ENCODE peak calls at places on chromosomes 2 and 18, in four cellular contexts. V is HEK293T, Y is GM12878, T is HepG2. M is an unnamed sample.

GRCh38 chr2:232457121-232458011 is 1.4 kb downstream of the ALPI start:
- DNase-seq in Y (no peak), T (no peak), V (no peak), M (no peak)

GRCh38 chr2:218555527-218555926 is 12.6 kb downstream of the USP37 start:
- DNase-seq in V (no peak), T (no peak), Y (no peak), M (peak; percentile 58)

GRCh38 chr2:44242929-44243328 is 32.4 kb upstream of the SLC3A1 start:
- DNase-seq in Y (no peak), V (no peak), T (no peak), M (no peak)

GRCh38 chr18:51162617-51163016 is 34.9 kb downstream of the MEX3C start:
- DNase-seq in V (no peak), Y (no peak), T (no peak), M (no peak)

GRCh38 chr2:45494978-45495293 is 116.1 kb downstream of the SRBD1 start:
- DNase-seq in V (no peak), Y (no peak), T (no peak), M (no peak)

GRCh38 chr2:151070253-151070652 is 191.4 kb downstream of the RBM43 start:
- DNase-seq in V (no peak), T (no peak), Y (no peak), M (peak; percentile 15)

GRCh38 chr2:12287220-12287751 is 429.4 kb upstream of the TRIB2 start:
- DNase-seq in T (no peak), Y (no peak), V (no peak), M (no peak)

GRCh38 chr2:221514305-221515040 is 57.6 kb downstream of the EPHA4 start:
- DNase-seq in T (no peak), Y (no peak), V (no peak), M (no peak)

GRCh38 chr2:20452551-20452950 is 5.7 kb downstream of the RHOB start:
- DNase-seq in V (no peak), T (peak; percentile 65), Y (no peak), M (no peak)

GRCh38 chr18:58026395-58026794 is 17.6 kb upstream of the NEDD4L start:
- DNase-seq in T (no peak), V (no peak), Y (no peak), M (no peak)

GRCh38 chr18:23538870-23539269 is 35.6 kb downstream of the RMC1 start:
- DNase-seq in Y (no peak), T (no peak), V (no peak), M (no peak)

GRCh38 chr2:200056105-200056504 is 100.7 kb downstream of the MAIP1 start:
- DNase-seq in Y (no peak), V (no peak), T (no peak), M (no peak)

GRCh38 chr18:39271654-39272053 is 1706.1 kb upstream of the CELF4 start:
- DNase-seq in V (no peak), T (no peak), Y (no peak), M (no peak)

GRCh38 chr18:36284671-36285295 is 12.7 kb upstream of the FHOD3 start:
- DNase-seq in T (peak; percentile 62), Y (peak; percentile 40), V (peak; percentile 78), M (no peak)

GRCh38 chr18:74166397-74166796 is 18.1 kb downstream of the TIMM21 start:
- DNase-seq in V (no peak), T (peak; percentile 14), Y (no peak), M (no peak)

GRCh38 chr2:229273384-229274338 is 2.6 kb upstream of the PID1 start:
- DNase-seq in T (peak; percentile 65), V (peak; percentile 66), Y (peak; percentile 11), M (peak; percentile 75)

GRCh38 chr2:234483568-234484251 is 13.2 kb downstream of the ARL4C start:
- DNase-seq in V (no peak), T (no peak), Y (peak; percentile 40), M (no peak)

GRCh38 chr2:129729646-129730045 is 249.8 kb upstream of the RAB6C start:
- DNase-seq in V (no peak), Y (no peak), T (no peak), M (no peak)

GRCh38 chr2:25558262-25558661 is 115.1 kb downstream of the DTNB start:
- DNase-seq in T (no peak), V (no peak), Y (peak; percentile 75), M (peak; percentile 70)

GRCh38 chr2:110718382-110718781 is 14.0 kb upstream of the ACOXL start:
- DNase-seq in Y (no peak), T (no peak), V (no peak), M (no peak)

GRCh38 chr2:176138526-176139169 is 9.1 kb downstream of the HOXD8 start:
- DNase-seq in Y (no peak), V (no peak), T (no peak), M (no peak)

GRCh38 chr2:79585701-79586428 is 73.0 kb downstream of the CTNNA2 start:
- DNase-seq in V (no peak), Y (no peak), T (no peak), M (no peak)

GRCh38 chr2:200081221-200081620 is 125.8 kb downstream of the MAIP1 start:
- DNase-seq in V (no peak), T (no peak), Y (no peak), M (peak; percentile 58)

GRCh38 chr18:21904856-21905255 is 164.3 kb downstream of the MIB1 start:
- DNase-seq in T (no peak), Y (no peak), V (no peak), M (no peak)

GRCh38 chr18:8870528-8870927 is 165.2 kb downstream of the MTCL1 start:
- DNase-seq in Y (no peak), T (no peak), V (no peak), M (no peak)

GRCh38 chr2:233976690-233977294 is 59.6 kb downstream of the TRPM8 start:
- DNase-seq in T (peak; percentile 60), V (peak; percentile 29), Y (peak; percentile 9), M (peak; percentile 35)

GRCh38 chr2:240400319-240401161 is 34.9 kb upstream of the GPC1 start:
- DNase-seq in Y (no peak), T (no peak), V (no peak), M (no peak)

GRCh38 chr2:37894047-37894446 is 31.0 kb upstream of the RMDN2 start:
- DNase-seq in T (no peak), V (no peak), Y (no peak), M (no peak)

GRCh38 chr2:98769784-98770183 is 38.9 kb upstream of the MGAT4A start:
- DNase-seq in Y (no peak), V (no peak), T (peak; percentile 40), M (no peak)

GRCh38 chr2:40242315-40242714 is 209.6 kb downstream of the SLC8A1 start:
- DNase-seq in T (no peak), Y (no peak), V (no peak), M (peak; percentile 43)

GRCh38 chr18:33288082-33288716 is 152.3 kb downstream of the CCDC178 start:
- DNase-seq in V (no peak), Y (no peak), T (no peak), M (no peak)

GRCh38 chr18:75350440-75350839 is 77.1 kb downstream of the SMIM21 start:
- DNase-seq in V (no peak), T (no peak), Y (no peak), M (peak; percentile 44)
- TF ChIP-seq SUZ12 in V (no peak), T (no peak), Y (no peak), M (no peak)

DNA sequence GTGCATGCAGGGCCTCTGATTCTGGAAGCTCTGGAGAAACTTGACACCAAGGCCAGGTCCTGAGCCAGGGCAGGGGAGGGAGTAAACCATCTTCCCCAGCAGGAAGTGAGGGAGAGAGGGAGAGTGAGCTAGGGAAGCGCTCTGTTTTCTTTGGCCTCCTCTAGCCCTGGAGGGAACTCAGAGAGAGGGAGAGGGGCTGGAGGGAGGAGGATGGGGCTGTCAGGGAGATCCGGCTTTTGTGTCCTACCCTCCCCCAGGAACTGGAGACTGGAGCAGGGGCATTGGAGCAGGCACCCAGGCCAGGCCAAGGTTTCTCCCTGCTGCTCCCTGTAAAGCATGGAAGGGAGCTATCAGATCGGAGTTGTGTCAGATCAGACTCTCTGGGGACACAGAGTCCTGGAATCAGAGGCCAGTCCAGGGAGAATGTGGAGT is 22.7 kb upstream of the PKDCC start:
- DNase-seq in T (no peak), V (peak; percentile 54), Y (no peak), M (peak; percentile 87)
- TF ChIP-seq SUZ12 in T (no peak), V (no peak), Y (no peak), M (no peak)

DNA sequence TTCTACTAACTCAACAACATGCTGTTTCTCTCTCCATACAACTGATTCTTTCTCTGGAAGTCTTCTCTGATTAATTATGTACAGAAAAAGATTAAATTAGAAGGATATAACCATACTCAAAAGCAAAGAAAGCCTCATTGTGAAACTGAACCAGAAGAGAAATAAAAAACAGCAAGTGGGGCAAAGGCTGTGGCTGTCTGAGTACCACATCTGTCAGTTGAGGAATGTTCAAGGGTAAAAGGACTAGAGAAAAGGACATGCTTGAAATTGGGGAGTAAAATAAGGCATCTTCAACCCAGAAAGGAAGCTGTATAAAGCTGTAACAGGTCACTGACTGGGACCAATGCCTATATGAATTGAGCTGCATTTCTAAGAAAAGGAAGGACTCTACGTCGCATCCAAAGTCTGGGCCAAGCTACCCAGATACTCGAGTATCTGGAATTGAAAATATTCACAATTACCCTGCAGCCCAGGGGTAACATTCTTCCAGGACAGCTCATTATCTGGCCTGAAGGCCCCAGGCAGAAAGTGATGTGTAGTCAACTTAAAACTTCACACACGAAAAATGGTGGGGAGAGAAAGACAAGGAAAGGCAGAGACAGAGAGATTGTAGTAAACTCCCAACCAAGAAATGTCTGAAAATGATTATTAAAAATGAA is 356.0 kb upstream of the GALNT5 start:
- DNase-seq in T (no peak), V (no peak), Y (no peak), M (no peak)
- TF ChIP-seq SUZ12 in T (no peak), V (no peak), Y (no peak), M (no peak)

GRCh38 chr2:177586154-177586553 is 193.6 kb downstream of the AGPS start:
- DNase-seq in T (no peak), Y (no peak), V (no peak), M (no peak)

GRCh38 chr2:177588671-177589070 is 196.1 kb downstream of the AGPS start:
- DNase-seq in Y (no peak), T (no peak), V (no peak), M (no peak)

GRCh38 chr2:177584293-177584692 is 191.7 kb downstream of the AGPS start:
- DNase-seq in T (no peak), Y (no peak), V (no peak), M (no peak)

GRCh38 chr2:177582000-177582399 is 189.4 kb downstream of the AGPS start:
- DNase-seq in Y (no peak), V (no peak), T (no peak), M (no peak)

GRCh38 chr2:177585234-177585863 is 192.8 kb downstream of the AGPS start:
- DNase-seq in Y (no peak), V (no peak), T (no peak), M (no peak)
- TF ChIP-seq SUZ12 in Y (no peak), V (no peak), T (no peak), M (no peak)

GRCh38 chr2:236365258-236366048 is 101.2 kb upstream of the ASB18 start:
- DNase-seq in T (no peak), Y (no peak), V (no peak), M (no peak)
- TF ChIP-seq SUZ12 in T (no peak), Y (no peak), V (no peak), M (no peak)

DNA sequence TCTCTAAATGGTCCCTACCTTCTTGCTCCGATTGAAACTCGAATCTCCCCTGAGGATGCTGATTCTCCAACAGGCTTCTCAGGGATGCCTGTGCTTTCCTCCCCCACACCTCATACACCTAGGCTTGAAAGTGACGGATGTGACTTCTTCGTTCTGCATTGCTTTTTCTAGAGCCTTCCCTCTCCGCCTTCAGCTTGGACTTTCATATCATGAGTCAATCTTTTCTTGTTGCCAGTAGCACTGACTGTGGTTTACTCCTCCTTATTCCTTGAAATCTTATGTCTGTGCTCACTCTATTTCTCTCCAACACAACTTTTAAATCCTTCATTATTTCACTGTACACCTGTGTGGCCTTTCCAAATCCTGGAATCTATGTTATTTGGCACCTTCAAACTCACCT is 451.4 kb downstream of the TMX3 start:
- DNase-seq in V (no peak), T (no peak), Y (no peak), M (no peak)
- TF ChIP-seq SUZ12 in V (no peak), T (no peak), Y (no peak), M (no peak)